ENCODE peak calls at places on chromosomes 1 and 21, in four cellular contexts. One of them, this sample, is unnamed.

GRCh38 chr21:25557170-25557569 is 50.1 kb downstream of the MRPL39 start:
- DNase-seq in epithelial cell of esophagus: no peak
- DNase-seq in Peyer's patch: no peak
- DNase-seq in adrenal gland: no peak
- DNase-seq in this sample: no peak

GRCh38 chr21:23374155-23374554 is 2233.1 kb downstream of the MRPL39 start:
- DNase-seq in epithelial cell of esophagus: no peak
- DNase-seq in Peyer's patch: no peak
- DNase-seq in adrenal gland: no peak
- DNase-seq in this sample: no peak

GRCh38 chr1:100387644-100388350 is 35.5 kb downstream of the CDC14A start:
- DNase-seq in epithelial cell of esophagus: peak; percentile 20
- DNase-seq in Peyer's patch: no peak
- DNase-seq in adrenal gland: no peak
- DNase-seq in this sample: no peak

GRCh38 chr1:85572574-85572973 is 8.0 kb upstream of the CCN1 start:
- DNase-seq in epithelial cell of esophagus: peak; percentile 73
- DNase-seq in Peyer's patch: no peak
- DNase-seq in adrenal gland: no peak
- DNase-seq in this sample: no peak

GRCh38 chr1:21340230-21340564 is 49.9 kb upstream of the ECE1 start:
- DNase-seq in epithelial cell of esophagus: peak; percentile 34
- DNase-seq in Peyer's patch: no peak
- DNase-seq in adrenal gland: peak; percentile 68
- DNase-seq in this sample: no peak

GRCh38 chr1:155729031-155729898 is 40.4 kb downstream of the DAP3 start:
- DNase-seq in epithelial cell of esophagus: peak; percentile 74
- DNase-seq in Peyer's patch: peak; percentile 30
- DNase-seq in adrenal gland: peak; percentile 72
- DNase-seq in this sample: peak; percentile 70

GRCh38 chr21:36735724-36736310 is 36.9 kb downstream of the SIM2 start:
- DNase-seq in epithelial cell of esophagus: no peak
- DNase-seq in Peyer's patch: no peak
- DNase-seq in adrenal gland: no peak
- DNase-seq in this sample: no peak

GRCh38 chr21:45727390-45727789 is 83.9 kb downstream of the PCBP3 start:
- DNase-seq in epithelial cell of esophagus: no peak
- DNase-seq in Peyer's patch: no peak
- DNase-seq in adrenal gland: no peak
- DNase-seq in this sample: no peak

GRCh38 chr21:25457411-25457810 is 149.9 kb downstream of the MRPL39 start:
- DNase-seq in epithelial cell of esophagus: peak; percentile 70
- DNase-seq in Peyer's patch: no peak
- DNase-seq in adrenal gland: no peak
- DNase-seq in this sample: no peak

GRCh38 chr1:28885982-28886730 is 28.2 kb upstream of the EPB41 start:
- DNase-seq in epithelial cell of esophagus: no peak
- DNase-seq in Peyer's patch: no peak
- DNase-seq in adrenal gland: no peak
- DNase-seq in this sample: no peak

GRCh38 chr1:63403386-63403785 is 36.0 kb downstream of the ALG6 start:
- DNase-seq in epithelial cell of esophagus: no peak
- DNase-seq in Peyer's patch: no peak
- DNase-seq in adrenal gland: no peak
- DNase-seq in this sample: no peak

GRCh38 chr1:150557813-150558212 is 8.6 kb downstream of the ADAMTSL4 start:
- DNase-seq in epithelial cell of esophagus: no peak
- DNase-seq in Peyer's patch: no peak
- DNase-seq in adrenal gland: no peak
- DNase-seq in this sample: no peak

GRCh38 chr1:118204106-118204505 is 19.1 kb upstream of the SPAG17 start:
- DNase-seq in epithelial cell of esophagus: peak; percentile 57
- DNase-seq in Peyer's patch: no peak
- DNase-seq in adrenal gland: no peak
- DNase-seq in this sample: no peak

GRCh38 chr1:5770981-5771765 is 221.1 kb downstream of the NPHP4 start:
- DNase-seq in epithelial cell of esophagus: no peak
- DNase-seq in Peyer's patch: no peak
- DNase-seq in adrenal gland: peak; percentile 57
- DNase-seq in this sample: peak; percentile 3

GRCh38 chr1:66274634-66275033 is 259.3 kb upstream of the SGIP1 start:
- DNase-seq in epithelial cell of esophagus: peak; percentile 75
- DNase-seq in Peyer's patch: no peak
- DNase-seq in adrenal gland: no peak
- DNase-seq in this sample: no peak

GRCh38 chr1:214050513-214051401 is 63.0 kb downstream of the PROX1 start:
- DNase-seq in epithelial cell of esophagus: no peak
- DNase-seq in Peyer's patch: no peak
- DNase-seq in adrenal gland: no peak
- DNase-seq in this sample: no peak

GRCh38 chr21:18114735-18115134 is 129.9 kb upstream of the CHODL start:
- DNase-seq in epithelial cell of esophagus: no peak
- DNase-seq in Peyer's patch: no peak
- DNase-seq in adrenal gland: no peak
- DNase-seq in this sample: no peak

GRCh38 chr1:68377098-68377497 is 72.7 kb downstream of the RPE65 start:
- DNase-seq in epithelial cell of esophagus: no peak
- DNase-seq in Peyer's patch: no peak
- DNase-seq in adrenal gland: no peak
- DNase-seq in this sample: no peak

GRCh38 chr1:87766737-87767136 is 438.1 kb downstream of the LMO4 start:
- DNase-seq in epithelial cell of esophagus: peak; percentile 91
- DNase-seq in Peyer's patch: no peak
- DNase-seq in adrenal gland: no peak
- DNase-seq in this sample: no peak

DNA sequence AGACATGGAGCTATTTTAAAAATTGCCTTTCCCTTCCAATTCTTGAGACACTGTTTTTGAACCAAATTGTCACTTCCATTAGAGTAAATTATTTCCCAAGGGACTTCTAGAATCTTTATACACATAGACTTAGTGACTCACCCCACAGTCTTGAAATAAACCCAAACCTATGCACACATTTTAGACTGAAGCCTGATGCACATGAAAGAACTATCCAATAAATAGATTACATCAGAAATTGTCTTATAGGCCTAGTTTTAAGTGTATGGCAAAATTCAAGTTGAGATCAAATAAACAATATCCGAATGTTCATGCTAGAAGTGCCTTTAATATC is 32.2 kb upstream of the ZNF326 start:
- DNase-seq in epithelial cell of esophagus: no peak
- DNase-seq in Peyer's patch: no peak
- DNase-seq in adrenal gland: no peak
- DNase-seq in this sample: peak; percentile 21
- H3K4me3 ChIP-seq in epithelial cell of esophagus: no peak overlapping the region
- H3K4me3 ChIP-seq in Peyer's patch: no peak overlapping the region
- H3K4me3 ChIP-seq in adrenal gland: no peak overlapping the region
- H3K4me3 ChIP-seq in this sample: no peak overlapping the region

GRCh38 chr1:42689912-42690311 is 7.7 kb downstream of the YBX1 start:
- DNase-seq in epithelial cell of esophagus: peak; percentile 64
- DNase-seq in Peyer's patch: no peak
- DNase-seq in adrenal gland: no peak
- DNase-seq in this sample: no peak

GRCh38 chr1:42692941-42693340 is 10.7 kb downstream of the YBX1 start:
- DNase-seq in epithelial cell of esophagus: no peak
- DNase-seq in Peyer's patch: no peak
- DNase-seq in adrenal gland: no peak
- DNase-seq in this sample: no peak

GRCh38 chr1:42690477-42691156 is 8.4 kb downstream of the YBX1 start:
- DNase-seq in epithelial cell of esophagus: peak; percentile 38
- DNase-seq in Peyer's patch: no peak
- DNase-seq in adrenal gland: no peak
- DNase-seq in this sample: no peak

GRCh38 chr1:42691157-42691498 is 8.9 kb downstream of the YBX1 start:
- DNase-seq in epithelial cell of esophagus: no peak
- DNase-seq in Peyer's patch: no peak
- DNase-seq in adrenal gland: no peak
- DNase-seq in this sample: no peak

GRCh38 chr1:42692461-42692860 is 10.2 kb downstream of the YBX1 start:
- DNase-seq in epithelial cell of esophagus: peak; percentile 40
- DNase-seq in Peyer's patch: no peak
- DNase-seq in adrenal gland: no peak
- DNase-seq in this sample: no peak
- H3K4me3 ChIP-seq in epithelial cell of esophagus: no peak overlapping the region
- H3K4me3 ChIP-seq in Peyer's patch: no peak overlapping the region
- H3K4me3 ChIP-seq in adrenal gland: no peak overlapping the region
- H3K4me3 ChIP-seq in this sample: no peak overlapping the region

GRCh38 chr21:43818685-43819084 is 29.3 kb downstream of the RRP1 start:
- DNase-seq in epithelial cell of esophagus: no peak
- DNase-seq in Peyer's patch: no peak
- DNase-seq in adrenal gland: no peak
- DNase-seq in this sample: no peak
- H3K4me3 ChIP-seq in epithelial cell of esophagus: no peak overlapping the region
- H3K4me3 ChIP-seq in Peyer's patch: no peak overlapping the region
- H3K4me3 ChIP-seq in adrenal gland: no peak overlapping the region
- H3K4me3 ChIP-seq in this sample: no peak overlapping the region

DNA sequence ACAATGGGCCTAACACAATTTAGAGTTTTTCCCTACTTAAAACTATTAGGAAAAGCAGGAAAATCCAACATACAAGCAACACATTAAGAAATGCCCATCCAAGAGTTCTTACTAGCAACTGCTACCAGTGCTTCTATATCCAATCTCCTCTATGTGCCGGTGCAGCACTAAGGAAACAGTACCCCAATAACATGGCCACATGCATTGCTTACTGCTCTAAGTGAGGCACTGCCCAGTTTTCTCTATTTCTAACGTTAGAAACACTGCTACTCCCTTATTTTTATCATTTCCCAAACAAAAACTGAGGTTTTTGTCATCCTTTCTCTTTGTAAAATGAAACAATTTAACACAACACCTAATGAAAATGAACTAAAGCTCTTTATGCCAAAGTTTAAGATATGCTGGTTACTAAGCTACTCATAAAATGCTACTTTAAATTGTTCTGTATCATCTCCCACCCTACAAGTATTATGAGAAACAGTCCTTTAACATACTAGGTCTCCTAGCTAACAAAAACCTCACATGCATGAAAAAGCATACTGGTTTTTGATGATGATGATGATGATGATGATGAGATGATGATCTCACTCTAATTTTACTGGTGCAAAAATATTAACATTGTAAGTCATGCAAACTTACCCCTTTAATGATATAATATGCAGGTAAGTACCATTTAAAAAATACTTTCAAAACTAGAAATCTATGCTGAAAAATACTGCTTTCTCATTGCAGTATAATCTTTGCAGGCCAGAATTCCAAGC is 90.7 kb upstream of the TTC39A start:
- DNase-seq in epithelial cell of esophagus: no peak
- DNase-seq in Peyer's patch: no peak
- DNase-seq in adrenal gland: no peak
- DNase-seq in this sample: no peak
- H3K4me3 ChIP-seq in epithelial cell of esophagus: no peak overlapping the region
- H3K4me3 ChIP-seq in Peyer's patch: no peak overlapping the region
- H3K4me3 ChIP-seq in adrenal gland: no peak overlapping the region
- H3K4me3 ChIP-seq in this sample: peak overlapping the region; percentile 60

GRCh38 chr1:148362141-148362929 is 120.8 kb downstream of the PPIAL4G start:
- DNase-seq in epithelial cell of esophagus: peak; percentile 97
- DNase-seq in Peyer's patch: no peak
- DNase-seq in adrenal gland: no peak
- DNase-seq in this sample: peak; percentile 58

GRCh38 chr1:148367596-148367995 is 115.5 kb downstream of the PPIAL4G start:
- DNase-seq in epithelial cell of esophagus: no peak
- DNase-seq in Peyer's patch: no peak
- DNase-seq in adrenal gland: no peak
- DNase-seq in this sample: no peak

GRCh38 chr1:148362930-148363810 is 119.9 kb downstream of the PPIAL4G start:
- DNase-seq in epithelial cell of esophagus: peak; percentile 82
- DNase-seq in Peyer's patch: no peak
- DNase-seq in adrenal gland: no peak
- DNase-seq in this sample: no peak
- H3K4me3 ChIP-seq in epithelial cell of esophagus: no peak overlapping the region
- H3K4me3 ChIP-seq in Peyer's patch: no peak overlapping the region
- H3K4me3 ChIP-seq in adrenal gland: peak overlapping the region; percentile 5
- H3K4me3 ChIP-seq in this sample: no peak overlapping the region

GRCh38 chr1:111201275-111202090 is 1.0 kb upstream of the DENND2D start:
- DNase-seq in epithelial cell of esophagus: no peak
- DNase-seq in Peyer's patch: no peak
- DNase-seq in adrenal gland: no peak
- DNase-seq in this sample: no peak
- H3K4me3 ChIP-seq in epithelial cell of esophagus: no peak overlapping the region
- H3K4me3 ChIP-seq in Peyer's patch: peak overlapping the region; percentile 47
- H3K4me3 ChIP-seq in adrenal gland: no peak overlapping the region
- H3K4me3 ChIP-seq in this sample: no peak overlapping the region

GRCh38 chr1:41365320-41365633 is 4.0 kb downstream of the FOXO6 start:
- DNase-seq in epithelial cell of esophagus: no peak
- DNase-seq in Peyer's patch: no peak
- DNase-seq in adrenal gland: no peak
- DNase-seq in this sample: no peak

GRCh38 chr1:41368384-41368783 is 7.2 kb downstream of the FOXO6 start:
- DNase-seq in epithelial cell of esophagus: no peak
- DNase-seq in Peyer's patch: no peak
- DNase-seq in adrenal gland: no peak
- DNase-seq in this sample: no peak

GRCh38 chr1:41367102-41367537 is 5.9 kb downstream of the FOXO6 start:
- DNase-seq in epithelial cell of esophagus: no peak
- DNase-seq in Peyer's patch: no peak
- DNase-seq in adrenal gland: no peak
- DNase-seq in this sample: no peak

GRCh38 chr1:41365772-41366427 is 4.7 kb downstream of the FOXO6 start:
- DNase-seq in epithelial cell of esophagus: no peak
- DNase-seq in Peyer's patch: no peak
- DNase-seq in adrenal gland: no peak
- DNase-seq in this sample: no peak

GRCh38 chr1:41366428-41367101 is 5.3 kb downstream of the FOXO6 start:
- DNase-seq in epithelial cell of esophagus: no peak
- DNase-seq in Peyer's patch: no peak
- DNase-seq in adrenal gland: no peak
- DNase-seq in this sample: peak; percentile 30
- H3K4me3 ChIP-seq in epithelial cell of esophagus: peak overlapping the region; percentile 33
- H3K4me3 ChIP-seq in Peyer's patch: peak overlapping the region; percentile 42
- H3K4me3 ChIP-seq in adrenal gland: peak overlapping the region; percentile 34
- H3K4me3 ChIP-seq in this sample: peak overlapping the region; percentile 35

GRCh38 chr1:3073520-3074296 is 4.7 kb downstream of the PRDM16 start:
- DNase-seq in epithelial cell of esophagus: no peak
- DNase-seq in Peyer's patch: no peak
- DNase-seq in adrenal gland: no peak
- DNase-seq in this sample: peak; percentile 49
- H3K4me3 ChIP-seq in epithelial cell of esophagus: no peak overlapping the region
- H3K4me3 ChIP-seq in Peyer's patch: no peak overlapping the region
- H3K4me3 ChIP-seq in adrenal gland: no peak overlapping the region
- H3K4me3 ChIP-seq in this sample: peak overlapping the region; percentile 82

This sample was measured in cardiac muscle cell.